ENCODE peak calls at places on chromosome 14, in eight cellular contexts. Q, L, R, H, I, Y, D and C are unnamed samples.
A peak's percentile ranks its signal among the peaks of the same experiment; 100 is the strongest.

GRCh38 chr14:32710351-32711102 is 228.2 kb upstream of the NPAS3 start:
- DNase-seq in H (no peak), R (no peak), I (no peak), L (no peak), D (no peak), Y (no peak), Q (no peak), C (no peak)

GRCh38 chr14:23361763-23362162 is 3.2 kb downstream of the EFS start:
- DNase-seq in Q (no peak), Y (no peak), L (no peak), D (no peak), I (no peak), R (no peak), H (no peak), C (no peak)

GRCh38 chr14:35992816-35993511 is 166.8 kb downstream of the BRMS1L start:
- DNase-seq in H (no peak), L (no peak), I (no peak), R (no peak), Q (no peak), Y (no peak), D (no peak), C (no peak)

GRCh38 chr14:67493092-67493717 is 4.7 kb upstream of the TMEM229B start:
- DNase-seq in Q (no peak), R (no peak), D (no peak), H (no peak), L (no peak), I (no peak), Y (no peak), C (no peak)

GRCh38 chr14:66965831-66966230 is 223.4 kb upstream of the GARIN2 start:
- DNase-seq in D (no peak), R (peak; percentile 18), Q (no peak), H (no peak), Y (no peak), I (no peak), L (no peak), C (no peak)

GRCh38 chr14:55355922-55356321 is 55.7 kb downstream of the ATG14 start:
- DNase-seq in I (no peak), H (no peak), D (no peak), L (no peak), R (no peak), Y (no peak), Q (no peak), C (no peak)

GRCh38 chr14:44767646-44768173 is 194.0 kb downstream of the KLHL28 start:
- DNase-seq in Q (no peak), H (no peak), Y (no peak), R (no peak), I (no peak), L (no peak), D (no peak), C (peak; percentile 56)

GRCh38 chr14:34874386-34875030 is 652 bp downstream of the BAZ1A start:
- DNase-seq in D (peak; percentile 94), I (peak; percentile 70), L (peak; percentile 23), H (peak; percentile 52), R (peak; percentile 84), Y (no peak), Q (peak; percentile 52), C (peak; percentile 84)

GRCh38 chr14:70822706-70823185 is 13.4 kb upstream of the MAP3K9 start:
- DNase-seq in I (no peak), Y (no peak), H (no peak), D (peak; percentile 85), Q (peak; percentile 87), R (peak; percentile 81), L (no peak), C (peak; percentile 94)

GRCh38 chr14:36856095-36856878 is 194.6 kb downstream of the PAX9 start:
- DNase-seq in I (peak; percentile 51), Y (no peak), Q (no peak), L (no peak), D (no peak), H (no peak), R (no peak), C (no peak)

GRCh38 chr14:87877877-87878276 is 115.1 kb downstream of the GALC start:
- DNase-seq in L (no peak), Q (no peak), I (no peak), H (no peak), D (no peak), Y (no peak), R (no peak), C (no peak)

GRCh38 chr14:102691763-102692162 is 85.5 kb upstream of the TRAF3 start:
- DNase-seq in L (no peak), I (no peak), R (no peak), D (no peak), H (no peak), Q (no peak), Y (peak; percentile 80), C (no peak)
- H3K4me1 ChIP-seq in L (peaks cover 2% of the 10 kb centered on the region), I (peaks cover 13% of the 10 kb centered on the region), R (peaks cover 6% of the 10 kb centered on the region), D (peaks cover 100% of the 10 kb centered on the region), H (peaks cover under 1% of the 10 kb centered on the region), Q (no peaks in the 10 kb centered on the region), Y (peaks cover 26% of the 10 kb centered on the region), C (peaks cover 8% of the 10 kb centered on the region)

DNA sequence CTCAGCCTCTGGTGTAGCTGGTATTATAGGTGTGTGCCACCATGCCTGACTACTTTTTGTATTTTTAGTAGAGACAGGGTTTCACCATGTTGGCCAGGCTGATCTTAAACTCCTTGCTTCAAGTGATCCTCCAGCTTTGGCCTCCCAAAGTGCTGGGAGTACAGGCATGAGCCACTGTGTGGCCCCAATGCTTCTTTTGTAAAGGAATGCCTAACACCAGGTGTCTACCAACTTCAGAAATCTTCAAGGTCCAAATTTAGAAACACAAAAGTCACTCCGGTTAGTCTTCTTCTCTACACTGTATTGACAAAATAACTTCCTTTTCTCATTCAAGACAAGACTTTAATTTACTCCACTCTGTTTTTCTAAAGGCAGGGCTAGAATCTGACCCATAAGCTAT is 188.7 kb downstream of the PRKD1 start:
- DNase-seq in H (no peak), I (no peak), Y (no peak), D (no peak), Q (no peak), L (no peak), R (no peak), C (no peak)
- TF ChIP-seq CTCF in H (no peak), I (no peak), Y (no peak), D (no peak), Q (no peak), L (no peak), R (no peak), C (no peak)

GRCh38 chr14:24426912-24427536 is 2.4 kb downstream of the CBLN3 start:
- DNase-seq in L (no peak), H (no peak), R (no peak), D (peak; percentile 76), Y (no peak), I (no peak), Q (peak; percentile 77), C (peak; percentile 81)
- H3K4me1 ChIP-seq in L (peaks cover 25% of the 10 kb centered on the region), H (peaks cover 43% of the 10 kb centered on the region), R (peaks cover 32% of the 10 kb centered on the region), D (peaks cover 67% of the 10 kb centered on the region), Y (peaks cover 28% of the 10 kb centered on the region), I (peaks cover 13% of the 10 kb centered on the region), Q (peaks cover 3% of the 10 kb centered on the region), C (no peaks in the 10 kb centered on the region)

GRCh38 chr14:91059576-91060471 is 617 bp downstream of the RPS6KA5 start:
- DNase-seq in D (peak; percentile 93), Q (peak; percentile 60), L (peak; percentile 19), R (peak; percentile 94), H (peak; percentile 38), Y (peak; percentile 37), I (peak; percentile 72), C (peak; percentile 79)
- TF ChIP-seq CTCF in D (no peak), Q (peak; percentile 33), L (peak; percentile 18), R (no peak), H (no peak), Y (peak; percentile 15), I (peak; percentile 30), C (peak; percentile 42)

GRCh38 chr14:104898870-104899510 is 25.7 kb upstream of the PLD4 start:
- DNase-seq in Q (peak; percentile 30), L (no peak), R (peak; percentile 44), D (no peak), H (no peak), I (peak; percentile 66), Y (no peak), C (peak; percentile 41)
- H3K4me1 ChIP-seq in Q (no peaks in the 10 kb centered on the region), L (no peaks in the 10 kb centered on the region), R (no peaks in the 10 kb centered on the region), D (peaks cover 21% of the 10 kb centered on the region), H (no peaks in the 10 kb centered on the region), I (no peaks in the 10 kb centered on the region), Y (no peaks in the 10 kb centered on the region), C (no peaks in the 10 kb centered on the region)

GRCh38 chr14:41586237-41586636 is 20.4 kb upstream of the LRFN5 start:
- DNase-seq in Y (no peak), R (no peak), Q (no peak), L (no peak), H (no peak), I (no peak), D (no peak), C (no peak)
- TF ChIP-seq CTCF in Y (no peak), R (no peak), Q (no peak), L (no peak), H (no peak), I (no peak), D (no peak), C (no peak)